ENCODE peak calls at places on chromosomes 4 and X, in five cellular contexts. One of them, this sample, is unnamed.

GRCh38 chr4:151599876-151600275 is 160.9 kb downstream of the GATB start:
- DNase-seq in lower lobe of right lung: no peak
- DNase-seq in right cardiac atrium: no peak
- DNase-seq in gastrocnemius medialis: no peak
- DNase-seq in HepG2: no peak
- DNase-seq in this sample: no peak

GRCh38 chrX:42022158-42022557 is 98.8 kb upstream of the CASK start:
- DNase-seq in lower lobe of right lung: no peak
- DNase-seq in right cardiac atrium: no peak
- DNase-seq in gastrocnemius medialis: no peak
- DNase-seq in HepG2: no peak
- DNase-seq in this sample: no peak

GRCh38 chrX:1451251-1451675 is 1.4 kb downstream of the ASMTL start:
- DNase-seq in lower lobe of right lung: no peak
- DNase-seq in right cardiac atrium: no peak
- DNase-seq in gastrocnemius medialis: peak
- DNase-seq in HepG2: no peak
- DNase-seq in this sample: peak

GRCh38 chr4:172188248-172188976 is 375.2 kb downstream of the GALNTL6 start:
- DNase-seq in lower lobe of right lung: no peak
- DNase-seq in right cardiac atrium: no peak
- DNase-seq in gastrocnemius medialis: no peak
- DNase-seq in HepG2: peak
- DNase-seq in this sample: no peak

GRCh38 chr4:81905966-81906365 is 434.3 kb upstream of the RASGEF1B start:
- DNase-seq in lower lobe of right lung: no peak
- DNase-seq in right cardiac atrium: no peak
- DNase-seq in gastrocnemius medialis: no peak
- DNase-seq in HepG2: peak
- DNase-seq in this sample: no peak

GRCh38 chrX:1657367-1658082 is 42.7 kb downstream of the ASMT start:
- DNase-seq in lower lobe of right lung: no peak
- DNase-seq in right cardiac atrium: peak
- DNase-seq in gastrocnemius medialis: no peak
- DNase-seq in HepG2: no peak
- DNase-seq in this sample: no peak

GRCh38 chr4:94491322-94491721 is 39.6 kb downstream of the PDLIM5 start:
- DNase-seq in lower lobe of right lung: no peak
- DNase-seq in right cardiac atrium: no peak
- DNase-seq in gastrocnemius medialis: no peak
- DNase-seq in HepG2: no peak
- DNase-seq in this sample: no peak

GRCh38 chr4:89427765-89428164 is 120.2 kb upstream of the GPRIN3 start:
- DNase-seq in lower lobe of right lung: no peak
- DNase-seq in right cardiac atrium: no peak
- DNase-seq in gastrocnemius medialis: no peak
- DNase-seq in HepG2: no peak
- DNase-seq in this sample: no peak

GRCh38 chr4:5927116-5927515 is 34.2 kb upstream of the CRMP1 start:
- DNase-seq in lower lobe of right lung: no peak
- DNase-seq in right cardiac atrium: no peak
- DNase-seq in gastrocnemius medialis: no peak
- DNase-seq in HepG2: no peak
- DNase-seq in this sample: no peak

GRCh38 chr4:21476753-21477152 is 471.8 kb downstream of the KCNIP4 start:
- DNase-seq in lower lobe of right lung: no peak
- DNase-seq in right cardiac atrium: no peak
- DNase-seq in gastrocnemius medialis: no peak
- DNase-seq in HepG2: peak
- DNase-seq in this sample: no peak

GRCh38 chr4:35725131-35725530 is 519.2 kb downstream of the ARAP2 start:
- DNase-seq in lower lobe of right lung: no peak
- DNase-seq in right cardiac atrium: no peak
- DNase-seq in gastrocnemius medialis: no peak
- DNase-seq in HepG2: peak
- DNase-seq in this sample: no peak

GRCh38 chr4:56981795-56982201 is 3.1 kb downstream of the POLR2B start:
- DNase-seq in lower lobe of right lung: no peak
- DNase-seq in right cardiac atrium: no peak
- DNase-seq in gastrocnemius medialis: no peak
- DNase-seq in HepG2: no peak
- DNase-seq in this sample: no peak

GRCh38 chr4:20454440-20455037 is 202.8 kb downstream of the SLIT2 start:
- DNase-seq in lower lobe of right lung: no peak
- DNase-seq in right cardiac atrium: no peak
- DNase-seq in gastrocnemius medialis: no peak
- DNase-seq in HepG2: no peak
- DNase-seq in this sample: no peak

GRCh38 chr4:176425035-176425434 is 105.3 kb downstream of the SPCS3 start:
- DNase-seq in lower lobe of right lung: no peak
- DNase-seq in right cardiac atrium: no peak
- DNase-seq in gastrocnemius medialis: no peak
- DNase-seq in HepG2: no peak
- DNase-seq in this sample: no peak

GRCh38 chr4:53861856-53862610 is 202.4 kb downstream of the CHIC2 start:
- DNase-seq in lower lobe of right lung: no peak
- DNase-seq in right cardiac atrium: peak
- DNase-seq in gastrocnemius medialis: peak
- DNase-seq in HepG2: no peak
- DNase-seq in this sample: no peak

GRCh38 chrX:63784902-63785692 is at the start of gene ARHGEF9:
- DNase-seq in lower lobe of right lung: no peak
- DNase-seq in right cardiac atrium: peak
- DNase-seq in gastrocnemius medialis: peak
- DNase-seq in HepG2: no peak
- DNase-seq in this sample: peak

GRCh38 chr4:139986621-139987510 is 167.1 kb downstream of the MAML3 start:
- DNase-seq in lower lobe of right lung: no peak
- DNase-seq in right cardiac atrium: no peak
- DNase-seq in gastrocnemius medialis: no peak
- DNase-seq in HepG2: no peak
- DNase-seq in this sample: no peak

GRCh38 chrX:34956915-34957314 is 14.3 kb downstream of the FAM47B start:
- DNase-seq in lower lobe of right lung: no peak
- DNase-seq in right cardiac atrium: no peak
- DNase-seq in gastrocnemius medialis: no peak
- DNase-seq in HepG2: no peak
- DNase-seq in this sample: no peak

GRCh38 chr4:26576171-26576829 is 7.6 kb upstream of the TBC1D19 start:
- DNase-seq in lower lobe of right lung: no peak
- DNase-seq in right cardiac atrium: peak
- DNase-seq in gastrocnemius medialis: no peak
- DNase-seq in HepG2: peak
- DNase-seq in this sample: no peak

GRCh38 chr4:38396845-38397547 is 267.0 kb upstream of the KLF3 start:
- DNase-seq in lower lobe of right lung: no peak
- DNase-seq in right cardiac atrium: no peak
- DNase-seq in gastrocnemius medialis: no peak
- DNase-seq in HepG2: no peak
- DNase-seq in this sample: no peak

GRCh38 chr4:57110635-57111546 is 706 bp upstream of the IGFBP7 start:
- DNase-seq in lower lobe of right lung: peak
- DNase-seq in right cardiac atrium: peak
- DNase-seq in gastrocnemius medialis: no peak
- DNase-seq in HepG2: no peak
- DNase-seq in this sample: peak

GRCh38 chr4:127777487-127777886 is 4.6 kb upstream of the HSPA4L start:
- DNase-seq in lower lobe of right lung: no peak
- DNase-seq in right cardiac atrium: no peak
- DNase-seq in gastrocnemius medialis: no peak
- DNase-seq in HepG2: no peak
- DNase-seq in this sample: no peak

GRCh38 chr4:173252024-173252935 is 81.9 kb downstream of the HMGB2 start:
- DNase-seq in lower lobe of right lung: no peak
- DNase-seq in right cardiac atrium: peak
- DNase-seq in gastrocnemius medialis: peak
- DNase-seq in HepG2: peak
- DNase-seq in this sample: no peak

GRCh38 chr4:174388744-174389143 is 105.0 kb downstream of the CEP44 start:
- DNase-seq in lower lobe of right lung: no peak
- DNase-seq in right cardiac atrium: no peak
- DNase-seq in gastrocnemius medialis: no peak
- DNase-seq in HepG2: no peak
- DNase-seq in this sample: no peak

GRCh38 chrX:41895826-41896225 is 27.5 kb downstream of the CASK start:
- DNase-seq in lower lobe of right lung: no peak
- DNase-seq in right cardiac atrium: no peak
- DNase-seq in gastrocnemius medialis: no peak
- DNase-seq in HepG2: no peak
- DNase-seq in this sample: no peak

GRCh38 chrX:9788908-9789307 is 2.7 kb downstream of the SHROOM2 start:
- DNase-seq in lower lobe of right lung: no peak
- DNase-seq in right cardiac atrium: no peak
- DNase-seq in gastrocnemius medialis: no peak
- DNase-seq in HepG2: peak
- DNase-seq in this sample: no peak

GRCh38 chr4:186037692-186038658 is 31.0 kb upstream of the TLR3 start:
- DNase-seq in lower lobe of right lung: no peak
- DNase-seq in right cardiac atrium: no peak
- DNase-seq in gastrocnemius medialis: no peak
- DNase-seq in HepG2: peak
- DNase-seq in this sample: no peak

GRCh38 chr4:108834167-108834566 is 71.3 kb upstream of the ETNPPL start:
- DNase-seq in lower lobe of right lung: no peak
- DNase-seq in right cardiac atrium: no peak
- DNase-seq in gastrocnemius medialis: no peak
- DNase-seq in HepG2: no peak
- DNase-seq in this sample: no peak

GRCh38 chr4:88573995-88574394 is 18.3 kb upstream of the HERC3 start:
- DNase-seq in lower lobe of right lung: no peak
- DNase-seq in right cardiac atrium: no peak
- DNase-seq in gastrocnemius medialis: no peak
- DNase-seq in HepG2: peak
- DNase-seq in this sample: no peak

GRCh38 chr4:89957527-89957926 is 62.9 kb downstream of the MMRN1 start:
- DNase-seq in lower lobe of right lung: no peak
- DNase-seq in right cardiac atrium: no peak
- DNase-seq in gastrocnemius medialis: no peak
- DNase-seq in HepG2: no peak
- DNase-seq in this sample: no peak

GRCh38 chrX:150148749-150149672 is 210.7 kb upstream of the EOLA2 start:
- DNase-seq in lower lobe of right lung: no peak
- DNase-seq in right cardiac atrium: no peak
- DNase-seq in gastrocnemius medialis: peak
- DNase-seq in HepG2: no peak
- DNase-seq in this sample: no peak

GRCh38 chr4:721261-722171 is 15.9 kb downstream of the PCGF3 start:
- DNase-seq in lower lobe of right lung: no peak
- DNase-seq in right cardiac atrium: no peak
- DNase-seq in gastrocnemius medialis: no peak
- DNase-seq in HepG2: no peak
- DNase-seq in this sample: peak
- H3K4me3 ChIP-seq in lower lobe of right lung: no peak
- H3K4me3 ChIP-seq in right cardiac atrium: no peak
- H3K4me3 ChIP-seq in gastrocnemius medialis: no peak
- H3K4me3 ChIP-seq in HepG2: no peak
- H3K4me3 ChIP-seq in this sample: no peak

DNA sequence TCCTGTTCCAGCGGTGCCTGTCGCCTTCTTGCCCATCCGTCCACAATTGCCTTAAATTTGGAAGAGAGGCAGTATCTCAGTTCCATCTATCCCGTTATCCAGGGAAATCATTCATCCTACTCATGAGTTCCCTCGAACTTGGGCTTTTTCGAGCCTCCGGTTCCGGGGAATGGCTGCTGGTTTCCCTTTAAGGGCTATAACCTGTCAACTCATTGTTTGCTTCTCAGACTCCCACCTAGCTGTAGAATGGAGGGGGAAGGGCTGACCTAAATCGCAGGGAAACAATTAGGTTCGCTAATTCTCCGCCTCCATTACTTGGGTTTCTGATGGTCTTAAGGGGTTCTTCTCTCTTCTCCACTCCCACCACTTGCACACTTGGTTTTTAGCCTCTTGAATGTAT is 1.2 kb downstream of the UCHL1 start:
- DNase-seq in lower lobe of right lung: no peak
- DNase-seq in right cardiac atrium: no peak
- DNase-seq in gastrocnemius medialis: no peak
- DNase-seq in HepG2: no peak
- DNase-seq in this sample: no peak
- H3K4me3 ChIP-seq in lower lobe of right lung: peak
- H3K4me3 ChIP-seq in right cardiac atrium: peak
- H3K4me3 ChIP-seq in gastrocnemius medialis: peak
- H3K4me3 ChIP-seq in HepG2: no peak
- H3K4me3 ChIP-seq in this sample: peak

DNA sequence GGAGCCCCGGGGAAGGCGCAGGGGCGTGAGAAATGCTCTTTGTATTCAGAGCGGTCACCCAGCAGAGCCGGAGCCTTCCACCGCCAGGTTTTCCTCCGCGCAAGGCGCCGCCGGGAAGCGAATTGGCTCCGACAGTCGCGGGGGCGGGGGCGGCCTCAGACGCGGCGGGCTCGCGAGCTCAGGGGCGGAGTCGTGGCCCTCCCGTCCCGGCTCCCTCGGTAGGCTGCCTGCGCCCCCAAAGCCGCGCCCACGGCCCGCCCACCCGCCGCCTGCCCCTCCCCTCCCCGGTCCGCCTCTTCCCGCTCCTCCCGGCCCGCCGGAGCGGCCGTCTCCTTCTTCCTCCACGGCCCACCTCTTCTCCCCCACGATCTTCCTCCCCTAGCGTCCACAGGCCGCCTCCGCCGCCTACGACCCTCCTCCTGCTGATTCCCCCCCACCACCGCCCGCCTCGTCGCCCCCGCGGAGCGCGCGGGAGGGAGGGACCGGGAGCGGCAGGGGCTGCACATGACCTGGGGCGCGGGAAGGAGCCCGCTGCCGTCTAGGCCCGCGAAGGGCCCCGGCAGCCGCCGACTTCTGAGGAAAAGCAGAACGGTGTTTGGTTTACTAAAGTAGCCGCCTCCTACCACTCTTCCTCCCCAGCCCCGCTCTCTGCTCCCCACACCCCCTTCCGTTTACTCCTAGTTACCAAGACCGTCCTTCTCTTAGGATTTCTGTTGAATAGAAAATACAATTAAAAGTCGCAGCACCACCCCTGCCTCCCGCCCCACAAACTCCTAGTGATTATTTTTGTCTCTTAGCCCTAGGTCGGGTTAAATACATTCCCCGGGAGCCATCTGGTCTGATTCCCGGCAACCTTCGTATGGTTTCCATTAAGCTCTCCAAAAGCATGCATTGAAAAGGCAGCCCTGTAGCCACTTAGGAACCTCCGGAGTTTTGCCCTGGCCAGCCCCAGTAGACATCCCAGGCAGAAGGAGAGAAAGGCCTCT is 53.2 kb downstream of the C4orf51 start:
- DNase-seq in lower lobe of right lung: peak
- DNase-seq in right cardiac atrium: peak
- DNase-seq in gastrocnemius medialis: peak
- DNase-seq in HepG2: peak
- DNase-seq in this sample: peak
- H3K4me3 ChIP-seq in lower lobe of right lung: peak
- H3K4me3 ChIP-seq in right cardiac atrium: peak
- H3K4me3 ChIP-seq in gastrocnemius medialis: peak
- H3K4me3 ChIP-seq in HepG2: peak
- H3K4me3 ChIP-seq in this sample: peak

DNA sequence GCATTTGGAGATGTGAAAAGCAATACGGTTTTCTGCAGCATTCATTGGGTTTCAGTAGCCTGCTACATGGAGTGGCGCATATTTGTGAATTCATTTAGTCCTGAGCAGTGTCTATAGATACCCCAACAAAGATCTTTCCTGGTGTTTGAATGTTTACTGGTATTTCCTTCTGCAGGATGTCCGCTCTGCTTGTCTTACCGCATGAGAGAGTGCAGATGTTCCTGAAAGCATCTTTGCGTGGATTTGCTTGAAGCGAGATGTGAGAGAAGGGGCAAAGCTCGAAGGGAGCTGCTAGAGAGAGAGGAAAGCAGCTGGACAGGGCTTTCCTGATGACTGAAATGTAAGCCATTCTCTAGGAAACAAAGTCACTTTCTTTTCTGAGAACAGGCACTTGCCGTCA is 40.9 kb upstream of the GYPA start:
- DNase-seq in lower lobe of right lung: no peak
- DNase-seq in right cardiac atrium: no peak
- DNase-seq in gastrocnemius medialis: no peak
- DNase-seq in HepG2: no peak
- DNase-seq in this sample: no peak
- H3K4me3 ChIP-seq in lower lobe of right lung: no peak
- H3K4me3 ChIP-seq in right cardiac atrium: no peak
- H3K4me3 ChIP-seq in gastrocnemius medialis: no peak
- H3K4me3 ChIP-seq in HepG2: no peak
- H3K4me3 ChIP-seq in this sample: no peak